ENCODE peak calls at places on chromosomes 11 and 22, in nine cellular contexts. Y is heart right ventricle; O is EH; R is pons; X is GM13977; N is choroid plexus epithelial cell; I is stimulated activated CD8-positive, alpha-beta memory T cell treated with anti-CD3 and anti-CD28 coated beads, Interleukin-15, amount 100 ng/mL, for 48 hours; J is NCI-H1417; V is GM23248. C is an unnamed sample.
A peak's percentile ranks its signal among the peaks of the same experiment; 100 is the strongest.

GRCh38 chr11:115869780-115870431 is 365.7 kb upstream of the CADM1 start:
- DNase-seq in J (peak; percentile 49), V (no peak), N (no peak), I (no peak), O (no peak), Y (no peak), X (peak; percentile 50), R (no peak), C (no peak)

GRCh38 chr11:93370260-93370659 is 39.7 kb downstream of the DEUP1 start:
- DNase-seq in I (no peak), N (peak; percentile 25), Y (no peak), O (peak; percentile 60), R (no peak), V (peak; percentile 25), X (no peak), J (no peak), C (no peak)

GRCh38 chr22:24466831-24467249 is 28.3 kb upstream of the UPB1 start:
- DNase-seq in V (peak; percentile 52), I (no peak), Y (peak; percentile 48), X (no peak), R (peak; percentile 56), N (peak; percentile 97), J (no peak), O (peak; percentile 94), C (no peak)

GRCh38 chr11:72740562-72741428 is 11.4 kb downstream of the ARAP1 start:
- DNase-seq in R (no peak), N (no peak), I (no peak), X (no peak), Y (no peak), V (no peak), O (no peak), J (no peak), C (no peak)

GRCh38 chr11:61392991-61393595 is 706 bp downstream of the TMEM216 start:
- DNase-seq in Y (no peak), V (peak; percentile 57), J (no peak), X (peak; percentile 56), O (peak; percentile 44), I (no peak), R (no peak), N (peak; percentile 53), C (no peak)

GRCh38 chr11:92941676-92942571 is 27.5 kb upstream of the MTNR1B start:
- DNase-seq in V (peak; percentile 63), X (peak; percentile 59), N (peak; percentile 74), I (no peak), Y (no peak), O (peak; percentile 67), J (no peak), R (peak; percentile 31), C (no peak)

GRCh38 chr11:45180158-45180887 is 33.9 kb downstream of the PRDM11 start:
- DNase-seq in I (no peak), J (peak; percentile 47), Y (no peak), X (peak; percentile 38), V (peak; percentile 57), O (peak; percentile 58), N (peak; percentile 5), R (no peak), C (no peak)

GRCh38 chr11:126080206-126080941 is 17.7 kb upstream of the CDON start:
- DNase-seq in I (no peak), O (no peak), X (no peak), N (no peak), R (no peak), Y (no peak), V (peak; percentile 47), J (no peak), C (no peak)

GRCh38 chr11:75632962-75633361 is 35.9 kb downstream of the MAP6 start:
- DNase-seq in I (no peak), R (no peak), J (no peak), N (no peak), O (peak; percentile 6), Y (no peak), X (no peak), V (no peak), C (no peak)

GRCh38 chr11:118651820-118652219 is 27.6 kb downstream of the TREH start:
- DNase-seq in X (no peak), I (no peak), O (no peak), J (no peak), N (no peak), R (no peak), V (no peak), Y (no peak), C (no peak)

GRCh38 chr11:66119348-66120133 is 49.5 kb downstream of the PACS1 start:
- DNase-seq in X (no peak), I (no peak), Y (no peak), R (no peak), N (peak; percentile 96), O (peak; percentile 88), V (peak; percentile 80), J (no peak), C (no peak)

GRCh38 chr11:218815-219593 is 11.5 kb downstream of the RIC8A start:
- DNase-seq in J (no peak), V (no peak), R (no peak), X (no peak), I (no peak), Y (no peak), N (no peak), O (no peak), C (no peak)

GRCh38 chr22:47495102-47495501 is 732.7 kb downstream of the TBC1D22A start:
- DNase-seq in I (no peak), O (no peak), J (no peak), Y (no peak), R (no peak), X (no peak), V (no peak), N (no peak), C (no peak)

GRCh38 chr11:40274017-40274416 is 1185.4 kb downstream of the LRRC4C start:
- DNase-seq in Y (no peak), V (no peak), I (no peak), X (no peak), O (peak; percentile 70), N (peak; percentile 56), R (peak; percentile 62), J (no peak), C (no peak)

GRCh38 chr11:64276653-64277431 is 7.6 kb downstream of the BAD start:
- DNase-seq in R (no peak), X (no peak), V (peak; percentile 92), I (no peak), N (peak; percentile 20), O (peak; percentile 48), Y (no peak), J (no peak), C (no peak)

GRCh38 chr22:46513908-46514550 is 23.4 kb downstream of the CELSR1 start:
- DNase-seq in R (no peak), I (no peak), X (no peak), O (no peak), J (no peak), Y (no peak), N (no peak), V (no peak), C (no peak)

GRCh38 chr11:44977493-44977984 is 26.9 kb upstream of the TP53I11 start:
- DNase-seq in I (no peak), N (peak; percentile 30), R (no peak), X (no peak), J (no peak), V (no peak), O (peak; percentile 75), Y (no peak), C (no peak)

GRCh38 chr11:101955701-101956100 is 39.4 kb upstream of the ANGPTL5 start:
- DNase-seq in X (no peak), N (no peak), I (no peak), J (no peak), Y (no peak), V (no peak), R (no peak), O (no peak), C (no peak)

GRCh38 chr11:118797510-118797909 is 6.5 kb upstream of the DDX6 start:
- DNase-seq in R (no peak), Y (no peak), I (no peak), X (no peak), J (no peak), N (no peak), V (no peak), O (no peak), C (no peak)

GRCh38 chr22:26462971-26463661 is 20.5 kb downstream of the HPS4 start:
- DNase-seq in O (no peak), J (no peak), X (no peak), Y (no peak), N (peak; percentile 23), R (no peak), I (no peak), V (no peak), C (no peak)

GRCh38 chr11:126544311-126545056 is 189.0 kb downstream of the ST3GAL4 start:
- DNase-seq in Y (no peak), V (peak; percentile 59), O (peak; percentile 70), X (no peak), N (peak; percentile 28), J (no peak), R (peak; percentile 66), I (no peak), C (no peak)

GRCh38 chr11:79147731-79148130 is 293.1 kb downstream of the TENM4 start:
- DNase-seq in I (no peak), X (no peak), R (no peak), J (no peak), Y (no peak), N (no peak), O (no peak), V (no peak), C (no peak)

GRCh38 chr11:32081901-32082300 is 9.0 kb upstream of the RCN1 start:
- DNase-seq in J (no peak), V (no peak), R (no peak), Y (no peak), I (no peak), O (no peak), X (no peak), N (no peak), C (no peak)

GRCh38 chr22:38422615-38423511 is 32.1 kb downstream of the KCNJ4 start:
- DNase-seq in R (no peak), J (peak; percentile 41), Y (no peak), V (no peak), O (no peak), X (no peak), I (no peak), N (no peak), C (no peak)

GRCh38 chr11:35349897-35350296 is 69.5 kb downstream of the SLC1A2 start:
- DNase-seq in I (no peak), X (no peak), J (no peak), R (no peak), V (no peak), N (no peak), Y (no peak), O (no peak), C (no peak)

GRCh38 chr11:47390084-47390760 is 11.9 kb upstream of the SPI1 start:
- DNase-seq in I (no peak), N (no peak), Y (no peak), V (no peak), R (no peak), J (no peak), X (no peak), O (no peak), C (no peak)